ENCODE peak calls at places on chromosome 3, in ten cellular contexts. X is NCI-H2171 treated with DMSO at 0.1 percent for 48 hours; Z is AG08395; A is NCI-H460; O is GM23248; H is H9; Y is NCI-H1694; G is stimulated activated CD4-positive, alpha-beta T cell treated with anti-CD3 and anti-CD28 coated beads, Interleukin-2, amount 100 ng/mL, for 48 hours; I is uterus; D is cardiac muscle cell. V is an unnamed sample.

GRCh38 chr3:175737646-175738572 is 878.8 kb downstream of the NAALADL2 start:
- DNase-seq in X (no peak), Z (peak; percentile 21), A (no peak), O (peak; percentile 70), H (no peak), Y (no peak), G (no peak), I (no peak), D (peak; percentile 1), V (no peak)

GRCh38 chr3:39113291-39113690 is 5.8 kb downstream of the TTC21A start:
- DNase-seq in X (no peak), Z (no peak), A (no peak), O (no peak), H (no peak), Y (no peak), G (no peak), I (no peak), D (no peak), V (no peak)

GRCh38 chr3:185717121-185717520 is 107.7 kb downstream of the IGF2BP2 start:
- DNase-seq in X (no peak), Z (peak; percentile 81), A (no peak), O (peak; percentile 92), H (no peak), Y (no peak), G (no peak), I (no peak), D (peak; percentile 89), V (no peak)

GRCh38 chr3:119156868-119157267 is 10.9 kb downstream of the TEX55 start:
- DNase-seq in X (no peak), Z (no peak), A (no peak), O (no peak), H (no peak), Y (no peak), G (no peak), I (no peak), D (no peak), V (no peak)

GRCh38 chr3:78268716-78269668 is 1229.1 kb downstream of the ROBO2 start:
- DNase-seq in X (no peak), Z (no peak), A (no peak), O (peak; percentile 6), H (no peak), Y (no peak), G (no peak), I (no peak), D (no peak), V (peak; percentile 6)

GRCh38 chr3:13148561-13149330 is 75.5 kb upstream of the IQSEC1 start:
- DNase-seq in X (no peak), Z (no peak), A (no peak), O (no peak), H (no peak), Y (no peak), G (no peak), I (no peak), D (no peak), V (no peak)

GRCh38 chr3:100756441-100756840 is 47.1 kb downstream of the TFG start:
- DNase-seq in X (no peak), Z (peak; percentile 62), A (no peak), O (no peak), H (no peak), Y (no peak), G (no peak), I (no peak), D (no peak), V (no peak)

GRCh38 chr3:79531566-79532295 is 236.1 kb downstream of the ROBO1 start:
- DNase-seq in X (no peak), Z (no peak), A (no peak), O (no peak), H (no peak), Y (no peak), G (no peak), I (no peak), D (no peak), V (no peak)

GRCh38 chr3:122782804-122783203 is 10.8 kb downstream of the HSPBAP1 start:
- DNase-seq in X (no peak), Z (no peak), A (no peak), O (no peak), H (no peak), Y (no peak), G (no peak), I (no peak), D (no peak), V (no peak)

GRCh38 chr3:58068126-58068809 is 60.0 kb downstream of the FLNB start:
- DNase-seq in X (no peak), Z (no peak), A (no peak), O (no peak), H (no peak), Y (no peak), G (no peak), I (peak; percentile 12), D (no peak), V (no peak)

GRCh38 chr3:70383360-70383831 is 71.0 kb upstream of the MDFIC2 start:
- DNase-seq in X (no peak), Z (no peak), A (no peak), O (no peak), H (no peak), Y (no peak), G (no peak), I (no peak), D (no peak), V (no peak)

GRCh38 chr3:46725663-46726314 is 8.1 kb upstream of the PRSS50 start:
- DNase-seq in X (no peak), Z (no peak), A (no peak), O (no peak), H (peak; percentile 12), Y (no peak), G (no peak), I (no peak), D (peak; percentile 39), V (no peak)

GRCh38 chr3:180990494-180990893 is 958 bp upstream of the DNAJC19 start:
- DNase-seq in X (no peak), Z (no peak), A (no peak), O (no peak), H (no peak), Y (no peak), G (no peak), I (no peak), D (no peak), V (no peak)

V was measured in H7.